ENCODE peak calls at places on chromosomes 16 and 17, in eight cellular contexts. I, Q, K, Y, G, H, Z and J are unnamed samples.

GRCh38 chr17:7215652-7216139 is 3.9 kb downstream of the DLG4 start:
- DNase-seq in Z (no peak), G (no peak), K (peak; percentile 35), Y (no peak), H (peak; percentile 15), Q (no peak), I (no peak), J (no peak)

GRCh38 chr17:39738568-39738901 is 797 bp downstream of the GRB7 start:
- DNase-seq in H (peak; percentile 37), K (no peak), G (no peak), Y (no peak), I (no peak), Z (no peak), Q (peak; percentile 77), J (no peak)

GRCh38 chr17:37830151-37830993 is 85.5 kb upstream of the HNF1B start:
- DNase-seq in Q (peak; percentile 45), I (no peak), H (no peak), Y (no peak), K (no peak), Z (no peak), G (peak; percentile 3), J (no peak)

GRCh38 chr17:79533116-79533515 is 77.7 kb downstream of the RBFOX3 start:
- DNase-seq in Y (no peak), G (no peak), K (no peak), Q (no peak), I (no peak), H (no peak), Z (no peak), J (no peak)

GRCh38 chr16:89723279-89724250 is 2.2 kb downstream of the ZNF276 start:
- DNase-seq in H (peak; percentile 72), Z (no peak), K (no peak), G (no peak), I (peak; percentile 37), Q (no peak), Y (no peak), J (no peak)

GRCh38 chr16:1906052-1906845 is 12.0 kb downstream of the HS3ST6 start:
- DNase-seq in K (peak; percentile 11), G (no peak), H (no peak), I (no peak), Q (no peak), Y (no peak), Z (no peak), J (no peak)

GRCh38 chr16:10738231-10739077 is 5.2 kb upstream of the NUBP1 start:
- DNase-seq in H (no peak), Q (peak; percentile 65), G (peak; percentile 69), K (peak; percentile 88), I (peak; percentile 86), Z (peak; percentile 26), Y (no peak), J (no peak)

GRCh38 chr17:36934759-36935630 is 2.3 kb upstream of the LHX1 start:
- DNase-seq in K (no peak), I (no peak), Y (no peak), Z (no peak), G (no peak), H (no peak), Q (peak; percentile 51), J (no peak)